ENCODE peak calls at places on chromosomes 5 and 9, in five cellular contexts. E, Y, B, V and K are unnamed samples.

GRCh38 chr9:14313951-14314423 is at the start of gene NFIB:
- DNase-seq in E (peak; percentile 72), Y (no peak), B (peak; percentile 47), V (no peak), K (peak; percentile 44)

GRCh38 chr5:35420200-35420599 is 189.9 kb upstream of the PRLR start:
- DNase-seq in E (no peak), Y (no peak), B (no peak), V (no peak), K (no peak)

GRCh38 chr9:20186231-20186630 is 397.4 kb upstream of the SLC24A2 start:
- DNase-seq in E (no peak), Y (no peak), B (no peak), V (no peak), K (no peak)

GRCh38 chr5:15521349-15521937 is 21.5 kb downstream of the FBXL7 start:
- DNase-seq in E (no peak), Y (no peak), B (no peak), V (no peak), K (peak; percentile 32)

GRCh38 chr5:63959177-63959982 is 2.9 kb downstream of the HTR1A start:
- DNase-seq in E (peak; percentile 6), Y (no peak), B (peak; percentile 73), V (no peak), K (peak; percentile 38)

GRCh38 chr9:136596630-136597031 is 50.8 kb upstream of the NOTCH1 start:
- DNase-seq in E (peak; percentile 87), Y (no peak), B (peak; percentile 45), V (no peak), K (peak; percentile 89)

GRCh38 chr5:98498028-98498427 is 275.4 kb upstream of the RGMB start:
- DNase-seq in E (no peak), Y (no peak), B (no peak), V (no peak), K (no peak)

GRCh38 chr5:139391570-139392323 is 2.0 kb upstream of the MZB1 start:
- DNase-seq in E (no peak), Y (no peak), B (no peak), V (peak; percentile 21), K (no peak)

GRCh38 chr5:139104577-139105271 is 93.4 kb downstream of the SIL1 start:
- DNase-seq in E (peak; percentile 62), Y (peak; percentile 64), B (peak; percentile 85), V (no peak), K (peak; percentile 69)